ENCODE peak calls at places on chromosomes 1 and 21, in seven cellular contexts. One of them, this sample, is unnamed.

GRCh38 chr1:162908780-162909179 is 47.8 kb upstream of the CCDC190 start:
- DNase-seq in brain microvascular endothelial cell: peak
- DNase-seq in fibroblast of the aortic adventitia: peak
- DNase-seq in AG04450: no peak
- DNase-seq in body of pancreas: no peak
- DNase-seq in heart left ventricle: no peak
- DNase-seq in lower lobe of right lung: no peak
- DNase-seq in this sample: peak

GRCh38 chr1:108560430-108561144 is 687 bp downstream of the EEIG2 start:
- DNase-seq in lower lobe of right lung: peak
- DNase-seq in body of pancreas: peak
- DNase-seq in heart left ventricle: peak
- DNase-seq in AG04450: no peak
- DNase-seq in brain microvascular endothelial cell: peak
- DNase-seq in fibroblast of the aortic adventitia: peak
- DNase-seq in this sample: peak

GRCh38 chr1:208179303-208179702 is 64.9 kb downstream of the PLXNA2 start:
- DNase-seq in heart left ventricle: no peak
- DNase-seq in brain microvascular endothelial cell: no peak
- DNase-seq in body of pancreas: peak
- DNase-seq in lower lobe of right lung: peak
- DNase-seq in AG04450: no peak
- DNase-seq in fibroblast of the aortic adventitia: peak
- DNase-seq in this sample: no peak

GRCh38 chr1:90709535-90709934 is 7.6 kb downstream of the BARHL2 start:
- DNase-seq in brain microvascular endothelial cell: no peak
- DNase-seq in heart left ventricle: no peak
- DNase-seq in body of pancreas: no peak
- DNase-seq in AG04450: no peak
- DNase-seq in fibroblast of the aortic adventitia: no peak
- DNase-seq in lower lobe of right lung: no peak
- DNase-seq in this sample: no peak

GRCh38 chr1:208520700-208521099 is 276.5 kb upstream of the PLXNA2 start:
- DNase-seq in heart left ventricle: no peak
- DNase-seq in AG04450: no peak
- DNase-seq in fibroblast of the aortic adventitia: no peak
- DNase-seq in brain microvascular endothelial cell: no peak
- DNase-seq in lower lobe of right lung: no peak
- DNase-seq in body of pancreas: no peak
- DNase-seq in this sample: no peak

GRCh38 chr1:15410223-15410883 is 665 bp downstream of the EFHD2 start:
- DNase-seq in fibroblast of the aortic adventitia: no peak
- DNase-seq in heart left ventricle: no peak
- DNase-seq in body of pancreas: peak
- DNase-seq in brain microvascular endothelial cell: no peak
- DNase-seq in AG04450: no peak
- DNase-seq in lower lobe of right lung: no peak
- DNase-seq in this sample: no peak

GRCh38 chr21:45578811-45579381 is 36.7 kb upstream of the SLC19A1 start:
- DNase-seq in fibroblast of the aortic adventitia: no peak
- DNase-seq in brain microvascular endothelial cell: no peak
- DNase-seq in body of pancreas: no peak
- DNase-seq in lower lobe of right lung: peak
- DNase-seq in heart left ventricle: no peak
- DNase-seq in AG04450: no peak
- DNase-seq in this sample: no peak

GRCh38 chr1:56229183-56229582 is 350.2 kb downstream of the PLPP3 start:
- DNase-seq in heart left ventricle: no peak
- DNase-seq in AG04450: no peak
- DNase-seq in body of pancreas: no peak
- DNase-seq in fibroblast of the aortic adventitia: no peak
- DNase-seq in lower lobe of right lung: no peak
- DNase-seq in brain microvascular endothelial cell: no peak
- DNase-seq in this sample: peak

GRCh38 chr21:36434144-36434543 is 45.8 kb downstream of the CLDN14 start:
- DNase-seq in AG04450: no peak
- DNase-seq in body of pancreas: no peak
- DNase-seq in fibroblast of the aortic adventitia: no peak
- DNase-seq in brain microvascular endothelial cell: no peak
- DNase-seq in lower lobe of right lung: no peak
- DNase-seq in heart left ventricle: no peak
- DNase-seq in this sample: no peak

GRCh38 chr21:42862774-42863503 is 16.4 kb downstream of the WDR4 start:
- DNase-seq in body of pancreas: no peak
- DNase-seq in fibroblast of the aortic adventitia: no peak
- DNase-seq in heart left ventricle: no peak
- DNase-seq in lower lobe of right lung: no peak
- DNase-seq in AG04450: no peak
- DNase-seq in brain microvascular endothelial cell: no peak
- DNase-seq in this sample: no peak

GRCh38 chr1:53690411-53690810 is 48.6 kb downstream of the GLIS1 start:
- DNase-seq in heart left ventricle: no peak
- DNase-seq in AG04450: no peak
- DNase-seq in lower lobe of right lung: no peak
- DNase-seq in brain microvascular endothelial cell: no peak
- DNase-seq in fibroblast of the aortic adventitia: no peak
- DNase-seq in body of pancreas: no peak
- DNase-seq in this sample: no peak

GRCh38 chr1:217135569-217135915 is 412.3 kb upstream of the ESRRG start:
- DNase-seq in fibroblast of the aortic adventitia: peak
- DNase-seq in heart left ventricle: no peak
- DNase-seq in brain microvascular endothelial cell: no peak
- DNase-seq in body of pancreas: peak
- DNase-seq in AG04450: no peak
- DNase-seq in lower lobe of right lung: no peak
- DNase-seq in this sample: peak

GRCh38 chr1:217136895-217137205 is 413.6 kb upstream of the ESRRG start:
- DNase-seq in lower lobe of right lung: no peak
- DNase-seq in body of pancreas: no peak
- DNase-seq in AG04450: no peak
- DNase-seq in heart left ventricle: no peak
- DNase-seq in fibroblast of the aortic adventitia: no peak
- DNase-seq in brain microvascular endothelial cell: no peak
- DNase-seq in this sample: no peak

GRCh38 chr1:217134857-217135568 is 411.8 kb upstream of the ESRRG start:
- DNase-seq in heart left ventricle: no peak
- DNase-seq in fibroblast of the aortic adventitia: peak
- DNase-seq in body of pancreas: peak
- DNase-seq in lower lobe of right lung: no peak
- DNase-seq in AG04450: no peak
- DNase-seq in brain microvascular endothelial cell: no peak
- DNase-seq in this sample: peak

GRCh38 chr1:217137210-217137871 is 414.1 kb upstream of the ESRRG start:
- DNase-seq in brain microvascular endothelial cell: no peak
- DNase-seq in lower lobe of right lung: no peak
- DNase-seq in AG04450: no peak
- DNase-seq in heart left ventricle: no peak
- DNase-seq in body of pancreas: peak
- DNase-seq in fibroblast of the aortic adventitia: no peak
- DNase-seq in this sample: no peak

DNA sequence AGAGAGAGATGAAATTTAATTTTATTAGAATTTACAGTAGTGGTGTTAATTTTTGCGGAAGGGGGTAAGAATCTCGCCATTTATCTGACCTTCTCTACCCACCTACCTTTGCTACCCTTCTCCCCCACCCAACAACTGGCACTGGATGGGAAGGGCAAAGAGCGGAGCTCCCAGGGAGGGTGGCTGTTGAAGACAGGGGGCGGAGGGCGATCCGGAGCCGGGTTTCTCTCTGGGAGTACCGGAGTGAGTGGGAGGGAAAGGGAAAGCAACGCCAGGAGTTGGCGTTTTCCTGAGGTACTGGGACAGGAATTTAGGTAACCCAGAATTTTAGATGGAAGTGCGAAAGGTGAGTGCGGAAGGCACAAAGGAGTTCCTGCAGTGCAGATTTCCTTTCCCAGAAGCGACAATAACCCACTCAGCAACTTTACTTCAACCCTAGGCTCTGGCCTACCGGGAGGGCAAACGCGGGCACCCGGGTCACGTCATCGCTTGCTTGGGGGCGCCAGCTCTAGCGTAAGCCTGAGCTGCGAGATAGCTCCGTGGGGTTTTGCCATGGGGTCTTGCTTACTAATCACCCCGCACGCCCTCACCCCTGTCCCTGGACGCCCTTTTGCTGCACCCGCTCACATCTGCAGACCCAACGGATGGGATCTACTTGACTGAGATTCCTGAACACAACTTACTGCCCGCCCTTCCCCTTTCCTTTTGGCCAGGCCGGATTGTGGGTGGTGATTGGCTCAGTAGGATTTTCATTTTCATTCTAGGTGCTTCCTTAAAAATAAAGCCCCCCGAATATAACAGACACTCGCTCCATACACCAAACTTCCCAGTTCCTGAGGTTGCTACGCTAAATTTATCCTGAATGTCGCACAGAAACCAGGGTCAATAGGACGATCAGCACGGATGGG is 413.0 kb upstream of the ESRRG start:
- DNase-seq in fibroblast of the aortic adventitia: no peak
- DNase-seq in body of pancreas: peak
- DNase-seq in lower lobe of right lung: no peak
- DNase-seq in brain microvascular endothelial cell: no peak
- DNase-seq in AG04450: no peak
- DNase-seq in heart left ventricle: no peak
- DNase-seq in this sample: no peak
- TF ChIP-seq CTCF in fibroblast of the aortic adventitia: no peak
- TF ChIP-seq CTCF in body of pancreas: no peak
- TF ChIP-seq CTCF in lower lobe of right lung: no peak
- TF ChIP-seq CTCF in brain microvascular endothelial cell: no peak
- TF ChIP-seq CTCF in AG04450: no peak
- TF ChIP-seq CTCF in heart left ventricle: no peak
- TF ChIP-seq CTCF in this sample: no peak

DNA sequence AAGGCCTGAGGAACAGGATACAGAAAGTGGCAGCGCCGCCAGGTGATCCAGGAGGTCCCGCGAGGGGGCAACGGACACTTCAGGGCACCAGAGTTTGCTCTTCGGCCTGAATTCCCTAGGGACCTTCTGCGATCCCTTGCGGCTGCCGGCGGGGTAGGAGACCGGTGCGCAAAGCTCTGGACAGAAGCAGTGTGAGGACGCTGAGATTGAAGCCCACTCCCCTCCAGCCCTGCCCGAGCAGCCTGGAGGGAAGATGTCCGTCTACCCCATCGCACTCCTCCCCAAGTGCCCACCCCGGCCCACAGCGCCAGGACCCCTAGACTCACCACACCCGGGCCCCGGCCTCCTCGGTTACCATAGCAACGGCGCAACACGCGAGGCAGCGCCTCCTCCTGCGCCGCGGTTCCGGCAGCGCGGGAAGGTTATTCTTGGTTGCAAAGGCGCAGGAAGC is at the start of gene ANKRD45:
- DNase-seq in fibroblast of the aortic adventitia: peak
- DNase-seq in brain microvascular endothelial cell: peak
- DNase-seq in body of pancreas: peak
- DNase-seq in AG04450: no peak
- DNase-seq in heart left ventricle: peak
- DNase-seq in lower lobe of right lung: peak
- DNase-seq in this sample: peak
- H3K4me3 ChIP-seq in fibroblast of the aortic adventitia: peak
- H3K4me3 ChIP-seq in brain microvascular endothelial cell: peak
- H3K4me3 ChIP-seq in body of pancreas: peak
- H3K4me3 ChIP-seq in AG04450: peak
- H3K4me3 ChIP-seq in heart left ventricle: peak
- H3K4me3 ChIP-seq in lower lobe of right lung: peak
- H3K4me3 ChIP-seq in this sample: peak

GRCh38 chr1:27861436-27861835 is 10.9 kb upstream of the THEMIS2 start:
- DNase-seq in heart left ventricle: no peak
- DNase-seq in AG04450: no peak
- DNase-seq in fibroblast of the aortic adventitia: no peak
- DNase-seq in brain microvascular endothelial cell: no peak
- DNase-seq in body of pancreas: no peak
- DNase-seq in lower lobe of right lung: no peak
- DNase-seq in this sample: no peak
- TF ChIP-seq CTCF in heart left ventricle: no peak
- TF ChIP-seq CTCF in AG04450: no peak
- TF ChIP-seq CTCF in fibroblast of the aortic adventitia: no peak
- TF ChIP-seq CTCF in brain microvascular endothelial cell: no peak
- TF ChIP-seq CTCF in body of pancreas: no peak
- TF ChIP-seq CTCF in lower lobe of right lung: no peak
- TF ChIP-seq CTCF in this sample: no peak

GRCh38 chr1:6211731-6212130 is 5.8 kb downstream of the RNF207 start:
- DNase-seq in fibroblast of the aortic adventitia: no peak
- DNase-seq in brain microvascular endothelial cell: no peak
- DNase-seq in body of pancreas: no peak
- DNase-seq in heart left ventricle: no peak
- DNase-seq in AG04450: no peak
- DNase-seq in lower lobe of right lung: no peak
- DNase-seq in this sample: no peak

GRCh38 chr1:6207921-6208320 is 2.0 kb downstream of the RNF207 start:
- DNase-seq in lower lobe of right lung: no peak
- DNase-seq in fibroblast of the aortic adventitia: no peak
- DNase-seq in AG04450: no peak
- DNase-seq in heart left ventricle: no peak
- DNase-seq in brain microvascular endothelial cell: no peak
- DNase-seq in body of pancreas: no peak
- DNase-seq in this sample: no peak

GRCh38 chr1:6210606-6211355 is 4.9 kb downstream of the RNF207 start:
- DNase-seq in brain microvascular endothelial cell: no peak
- DNase-seq in body of pancreas: no peak
- DNase-seq in fibroblast of the aortic adventitia: no peak
- DNase-seq in AG04450: no peak
- DNase-seq in lower lobe of right lung: no peak
- DNase-seq in heart left ventricle: no peak
- DNase-seq in this sample: no peak

GRCh38 chr1:6208723-6209660 is 3.1 kb downstream of the RNF207 start:
- DNase-seq in body of pancreas: peak
- DNase-seq in heart left ventricle: peak
- DNase-seq in brain microvascular endothelial cell: no peak
- DNase-seq in lower lobe of right lung: peak
- DNase-seq in AG04450: no peak
- DNase-seq in fibroblast of the aortic adventitia: no peak
- DNase-seq in this sample: peak

DNA sequence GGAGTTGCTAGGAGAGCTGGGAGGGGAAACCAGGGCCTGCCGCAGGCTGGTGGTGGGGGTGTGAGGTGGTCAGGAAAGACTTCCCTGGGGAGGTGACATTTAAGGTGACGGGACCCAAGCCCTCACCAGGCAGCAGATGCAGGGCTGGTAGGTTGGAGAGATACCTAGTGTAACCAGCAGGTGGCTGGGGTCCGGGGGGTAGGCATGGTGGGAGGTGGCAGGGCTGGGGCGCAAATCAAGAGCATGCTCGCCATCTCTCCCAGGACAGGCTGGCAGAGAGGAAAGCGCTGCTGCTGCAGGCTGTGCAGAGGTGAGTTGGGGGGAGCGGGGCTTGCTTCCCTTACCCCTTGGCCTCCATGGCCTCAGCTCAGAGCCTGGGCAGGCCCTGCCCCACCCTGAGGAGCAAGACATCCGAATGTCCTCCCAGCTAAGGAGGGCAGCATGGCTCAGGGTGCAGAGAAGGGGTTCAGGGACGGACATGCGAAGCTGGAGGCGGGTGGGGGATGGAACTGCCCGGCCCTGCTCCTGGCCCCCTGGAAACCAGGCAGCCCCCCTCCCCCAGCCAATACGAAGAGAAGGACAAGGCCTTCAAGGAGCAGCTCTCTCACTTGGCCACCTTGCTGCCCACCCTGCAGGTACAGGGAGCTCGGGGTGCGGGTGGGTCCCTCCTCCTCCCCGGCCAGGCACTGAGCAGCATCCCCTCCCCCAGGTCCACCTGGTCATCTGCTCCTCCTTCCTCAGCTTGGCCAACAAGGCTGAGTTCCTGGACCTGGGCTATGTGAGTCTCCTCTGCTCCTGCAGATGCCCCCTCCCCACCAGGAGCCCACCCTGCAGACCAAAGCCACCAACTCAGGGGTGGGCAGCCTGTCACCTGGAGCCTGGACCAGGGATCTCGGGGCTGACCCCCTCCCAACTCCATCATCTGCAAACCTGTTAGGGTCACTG is 4.0 kb downstream of the RNF207 start:
- DNase-seq in heart left ventricle: no peak
- DNase-seq in AG04450: no peak
- DNase-seq in lower lobe of right lung: no peak
- DNase-seq in brain microvascular endothelial cell: no peak
- DNase-seq in body of pancreas: no peak
- DNase-seq in fibroblast of the aortic adventitia: no peak
- DNase-seq in this sample: no peak
- H3K4me3 ChIP-seq in heart left ventricle: peak
- H3K4me3 ChIP-seq in AG04450: peak
- H3K4me3 ChIP-seq in lower lobe of right lung: peak
- H3K4me3 ChIP-seq in brain microvascular endothelial cell: peak
- H3K4me3 ChIP-seq in body of pancreas: no peak
- H3K4me3 ChIP-seq in fibroblast of the aortic adventitia: no peak
- H3K4me3 ChIP-seq in this sample: no peak

This sample was measured in fibroblast of villous mesenchyme.